ENCODE peak calls at places on chromosomes 13 and 19, in four cellular contexts. R is CD8-positive, alpha-beta T cell; H is cardiac muscle cell; O is thoracic aorta. G is an unnamed sample.

GRCh38 chr19:19033426-19034203 is at the start of the genes ARMC6 and SUGP2:
- DNase-seq in O (peak), H (peak), R (peak), G (peak)

GRCh38 chr13:99277629-99278028 is 19.4 kb upstream of the GPR18 start:
- DNase-seq in R (no peak), O (no peak), H (no peak), G (no peak)

GRCh38 chr19:37403403-37403802 is 32.5 kb downstream of the ZNF527 start:
- DNase-seq in R (no peak), H (no peak), O (no peak), G (no peak)

GRCh38 chr19:39212377-39212742 is 8.3 kb upstream of the SYCN start:
- DNase-seq in O (no peak), H (no peak), R (peak), G (no peak)

GRCh38 chr13:21435710-21436151 is 23.4 kb downstream of the ZDHHC20 start:
- DNase-seq in O (peak), H (no peak), R (no peak), G (peak)

GRCh38 chr19:9309974-9310446 is 372 bp upstream of the ZNF699 start:
- DNase-seq in O (peak), H (peak), R (no peak), G (no peak)

GRCh38 chr13:42747399-42747873 is 33.9 kb upstream of the FAM216B start:
- DNase-seq in R (no peak), H (no peak), O (no peak), G (peak)

GRCh38 chr13:23658929-23659541 is 88.8 kb downstream of the TNFRSF19 start:
- DNase-seq in H (no peak), O (no peak), R (no peak), G (peak)

GRCh38 chr19:20182232-20182785 is 15.3 kb downstream of the ZNF486 start:
- DNase-seq in R (no peak), H (no peak), O (no peak), G (no peak)

GRCh38 chr13:36395280-36395679 is 37.0 kb upstream of the CCNA1 start:
- DNase-seq in O (no peak), H (no peak), R (no peak), G (peak)
- TF ChIP-seq CTCF in O (peak), H (peak), R (no peak), G (peak)

DNA sequence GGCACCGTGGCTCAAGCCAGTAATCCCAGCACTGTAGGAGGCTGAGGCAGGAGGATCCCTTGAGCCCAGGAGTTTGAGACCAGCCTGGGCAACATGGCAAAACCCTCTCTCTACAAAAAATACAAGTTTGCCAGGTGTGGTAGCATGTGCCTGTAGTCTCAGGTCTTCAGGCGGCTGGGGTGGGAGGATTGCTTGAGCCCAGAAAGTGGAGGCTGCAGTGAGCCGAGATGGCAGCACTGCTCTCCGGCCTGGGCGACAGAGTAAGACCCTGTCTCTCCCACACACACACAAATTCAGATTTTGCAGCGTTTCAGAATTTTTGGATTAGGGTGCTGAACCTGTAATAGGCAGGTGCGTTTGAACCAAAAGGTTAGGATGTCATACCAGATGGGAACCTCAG is 2.2 kb downstream of the RPS11 start:
- DNase-seq in H (no peak), R (no peak), O (no peak), G (no peak)
- H3K4me3 ChIP-seq in H (no peak), R (peak), O (no peak), G (no peak)

DNA sequence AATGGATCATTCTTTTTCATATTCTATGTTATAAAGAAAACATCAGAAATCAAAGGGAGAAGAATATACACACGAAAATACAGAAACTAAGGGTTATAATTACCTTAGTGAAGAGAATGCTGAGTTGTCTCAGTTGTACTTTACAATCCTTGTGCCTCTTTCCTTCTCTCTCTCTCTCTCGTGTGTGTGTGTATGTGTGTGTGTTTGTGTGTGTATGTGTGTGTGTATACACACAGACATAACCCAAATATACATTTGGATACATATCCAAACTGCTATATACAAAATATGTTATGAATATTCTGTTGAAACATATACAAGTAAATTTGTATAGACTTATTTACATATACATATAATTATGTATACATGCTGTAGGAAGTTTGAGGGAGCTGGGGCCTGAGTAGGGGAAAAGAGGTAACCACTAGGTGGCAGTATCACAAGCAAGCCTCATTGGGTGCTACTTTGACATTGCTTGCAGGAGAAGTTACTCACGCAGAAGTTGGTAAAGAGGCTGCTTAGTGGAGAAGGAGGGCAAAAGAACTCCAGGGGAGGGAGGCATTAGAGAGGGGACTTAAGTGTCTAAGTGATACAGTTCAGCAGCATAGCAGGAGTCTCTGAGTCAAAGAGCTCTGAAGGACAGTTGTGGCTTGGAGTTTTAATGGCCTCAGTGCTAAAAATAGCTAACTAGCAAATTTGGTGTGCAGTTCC is 465.1 kb upstream of the PCDH20 start:
- DNase-seq in H (peak), O (no peak), R (no peak), G (no peak)
- TF ChIP-seq CTCF in H (peak), O (no peak), R (no peak), G (no peak)

DNA sequence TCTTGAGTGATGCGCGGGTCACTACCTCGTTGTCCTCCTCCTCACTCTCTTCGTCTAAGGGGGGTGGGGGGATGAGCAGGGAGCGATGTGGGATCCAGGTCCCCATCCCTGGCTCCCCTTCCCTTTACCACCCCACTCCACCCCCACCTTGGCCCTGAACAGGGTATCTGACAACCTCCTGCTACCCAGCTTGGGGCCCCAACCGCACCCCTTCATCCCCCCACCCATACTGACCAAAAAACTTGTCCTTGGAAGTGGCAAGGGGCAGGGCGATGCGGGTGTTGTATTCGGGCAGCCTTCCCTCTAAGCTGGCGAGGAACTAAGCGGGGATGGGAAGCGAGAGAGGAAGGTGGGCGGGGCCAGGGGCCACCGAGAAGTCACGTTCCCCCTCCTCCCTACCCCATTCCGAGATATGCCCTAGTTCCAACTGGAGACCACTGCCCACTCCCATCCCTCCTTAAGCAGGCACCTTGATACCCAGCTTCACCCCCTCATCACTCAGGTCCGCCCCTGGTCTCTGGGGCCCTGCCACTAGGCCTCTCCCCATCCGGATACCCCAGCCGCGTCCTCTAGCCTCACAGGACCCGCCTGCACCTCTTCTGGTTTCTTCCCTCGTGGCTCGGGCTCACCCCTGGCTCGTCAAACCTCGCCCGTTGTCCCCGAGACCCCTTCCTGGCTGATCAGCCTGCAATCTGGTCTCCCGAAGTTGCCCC is 1.9 kb upstream of the RGL3 start:
- DNase-seq in R (no peak), H (no peak), O (no peak), G (no peak)
- H3K4me3 ChIP-seq in R (no peak), H (peak), O (peak), G (peak)

GRCh38 chr19:860481-861098 is 1.1 kb downstream of the CFD start:
- DNase-seq in R (peak), O (no peak), H (peak), G (peak)
- TF ChIP-seq CTCF in R (no peak), O (no peak), H (peak), G (peak)

GRCh38 chr13:94546071-94546839 is 49.7 kb downstream of the TGDS start:
- DNase-seq in O (no peak), R (no peak), H (no peak), G (no peak)
- H3K4me3 ChIP-seq in O (no peak), R (no peak), H (no peak), G (no peak)

GRCh38 chr13:97573011-97573410 is 139.0 kb downstream of the RAP2A start:
- DNase-seq in H (no peak), O (no peak), R (no peak), G (peak)

GRCh38 chr13:97577026-97577425 is 143.1 kb downstream of the RAP2A start:
- DNase-seq in H (no peak), R (no peak), O (no peak), G (no peak)

GRCh38 chr13:97574926-97575325 is 141.0 kb downstream of the RAP2A start:
- DNase-seq in R (no peak), O (no peak), H (peak), G (peak)
- TF ChIP-seq CTCF in R (no peak), O (no peak), H (peak), G (peak)